ENCODE peak calls at places on chromosomes 16 and 17, in six cellular contexts. G, X, J, D, R and B are unnamed samples.

GRCh38 chr17:76011951-76012350 is 11.3 kb downstream of the CDK3 start:
- DNase-seq in G (no peak), D (no peak), R (no peak), J (no peak), X (no peak), B (no peak)

GRCh38 chr16:30028438-30029093 is 2.5 kb downstream of the TLCD3B start:
- DNase-seq in J (no peak), R (no peak), G (no peak), D (no peak), X (peak), B (no peak)

GRCh38 chr16:48597563-48598392 is 12.2 kb downstream of the N4BP1 start:
- DNase-seq in X (no peak), J (no peak), D (no peak), G (no peak), R (no peak), B (no peak)

GRCh38 chr16:61555718-61556441 is 480.4 kb downstream of the CDH8 start:
- DNase-seq in D (no peak), J (no peak), R (no peak), G (no peak), X (no peak), B (no peak)

GRCh38 chr16:21987498-21987897 is 13.4 kb downstream of the PDZD9 start:
- DNase-seq in R (no peak), G (no peak), X (no peak), D (no peak), J (no peak), B (no peak)

GRCh38 chr17:15213381-15214087 is 51.6 kb downstream of the PMP22 start:
- DNase-seq in J (no peak), R (peak), X (no peak), G (no peak), D (no peak), B (no peak)

GRCh38 chr17:57493171-57493570 is 236.8 kb downstream of the MSI2 start:
- DNase-seq in G (no peak), X (no peak), J (no peak), R (no peak), D (no peak), B (peak)

GRCh38 chr16:49120631-49121030 is 161.0 kb downstream of the CBLN1 start:
- DNase-seq in D (no peak), G (no peak), R (no peak), J (no peak), X (no peak), B (no peak)

GRCh38 chr16:57264950-57265371 is 19.5 kb downstream of the PLLP start:
- DNase-seq in X (no peak), J (no peak), D (no peak), R (no peak), G (no peak), B (no peak)

GRCh38 chr16:23365602-23366240 is 63.6 kb downstream of the SCNN1B start:
- DNase-seq in J (no peak), D (no peak), X (peak), G (no peak), R (no peak), B (no peak)

GRCh38 chr16:11759997-11760396 is 17.3 kb upstream of the TXNDC11 start:
- DNase-seq in X (no peak), D (no peak), G (no peak), R (no peak), J (no peak), B (no peak)

GRCh38 chr16:19831678-19832077 is 53.0 kb downstream of the GPRC5B start:
- DNase-seq in J (no peak), D (no peak), R (peak), X (no peak), G (no peak), B (no peak)

GRCh38 chr17:63855185-63855584 is 12.7 kb upstream of the SMARCD2 start:
- DNase-seq in X (no peak), D (no peak), R (no peak), G (no peak), J (no peak), B (no peak)

GRCh38 chr16:85512716-85513115 is 100.4 kb upstream of the GSE1 start:
- DNase-seq in X (no peak), D (no peak), G (no peak), R (no peak), J (no peak), B (no peak)

GRCh38 chr16:64202571-64202970 is 919.3 kb downstream of the CDH11 start:
- DNase-seq in R (no peak), X (no peak), D (no peak), G (no peak), J (no peak), B (no peak)

GRCh38 chr16:84085774-84086173 is 31.0 kb downstream of the MBTPS1 start:
- DNase-seq in G (no peak), R (no peak), X (peak), J (no peak), D (no peak), B (peak)

GRCh38 chr16:10938321-10938720 is 3.9 kb downstream of the DEXI start:
- DNase-seq in J (peak), R (no peak), X (peak), D (no peak), G (no peak), B (no peak)

GRCh38 chr16:14202697-14203096 is 131.6 kb downstream of the MRTFB start:
- DNase-seq in D (no peak), G (no peak), R (no peak), J (no peak), X (peak), B (no peak)

GRCh38 chr17:15364615-15365014 is 23.2 kb upstream of the TEKT3 start:
- DNase-seq in D (no peak), X (no peak), G (no peak), J (no peak), R (no peak), B (no peak)